ENCODE peak calls at places on chromosomes 4 and X, in nine cellular contexts. W is SIG-M5, T is Caki2, B is lower lobe of right lung, P is NCI-H69, O is ovary, Q is heart right ventricle, H is A549, K is sciatic nerve. Y is an unnamed sample.

GRCh38 chr4:112765317-112765989 is 128.5 kb downstream of the LARP7 start:
- DNase-seq in Q (no peak), W (no peak), B (no peak), P (peak; percentile 56), H (no peak), O (no peak), T (peak; percentile 27), K (no peak), Y (no peak)

GRCh38 chrX:115324194-115324593 is 34.7 kb downstream of the LUZP4 start:
- DNase-seq in H (no peak), P (peak; percentile 8), Q (peak; percentile 40), B (peak; percentile 56), T (no peak), W (no peak), O (no peak), K (no peak), Y (peak; percentile 55)

GRCh38 chr4:138659041-138659565 is 356.5 kb upstream of the NOCT start:
- DNase-seq in W (no peak), Q (no peak), K (no peak), T (no peak), H (no peak), O (no peak), B (no peak), P (no peak), Y (no peak)

GRCh38 chrX:150897371-150898319 is 823 bp downstream of the CD99L2 start:
- DNase-seq in P (peak; percentile 69), K (no peak), T (peak; percentile 2), B (peak; percentile 54), H (peak; percentile 24), O (no peak), W (no peak), Q (no peak), Y (peak; percentile 72)

GRCh38 chr4:37770016-37770415 is 56.5 kb upstream of the PGM2 start:
- DNase-seq in W (no peak), O (no peak), T (no peak), K (no peak), Q (no peak), B (no peak), H (no peak), P (no peak), Y (no peak)

GRCh38 chr4:185738851-185739250 is 73.1 kb downstream of the SORBS2 start:
- DNase-seq in W (no peak), Q (no peak), H (no peak), T (no peak), P (peak; percentile 40), K (no peak), B (no peak), O (no peak), Y (no peak)

GRCh38 chr4:107006218-107006617 is 29.9 kb downstream of the DKK2 start:
- DNase-seq in W (no peak), B (no peak), K (no peak), H (no peak), T (no peak), Q (no peak), P (no peak), O (no peak), Y (no peak)

GRCh38 chrX:110346681-110347080 is 12.0 kb upstream of the RTL9 start:
- DNase-seq in B (no peak), K (peak; percentile 55), T (no peak), O (peak; percentile 13), P (no peak), W (no peak), Q (no peak), H (no peak), Y (no peak)

GRCh38 chrX:106378616-106379015 is 210.5 kb downstream of the PWWP3B start:
- DNase-seq in Q (no peak), H (no peak), P (no peak), O (no peak), T (no peak), B (no peak), K (no peak), W (no peak), Y (no peak)

GRCh38 chr4:78601013-78601412 is 49.4 kb downstream of the ANXA3 start:
- DNase-seq in H (no peak), K (no peak), Q (no peak), W (no peak), T (no peak), B (no peak), P (peak; percentile 96), O (no peak), Y (peak; percentile 42)

GRCh38 chr4:73815145-73815544 is 21.3 kb upstream of the CXCL6 start:
- DNase-seq in O (no peak), P (no peak), W (no peak), H (no peak), Q (no peak), T (no peak), K (no peak), B (no peak), Y (no peak)

GRCh38 chr4:121778991-121779628 is 14.1 kb upstream of the SMIM43 start:
- DNase-seq in Q (no peak), T (no peak), H (no peak), P (no peak), W (no peak), B (no peak), O (no peak), K (no peak), Y (no peak)

GRCh38 chrX:120316587-120317283 is 5.5 kb upstream of the TMEM255A start:
- DNase-seq in P (no peak), H (no peak), K (no peak), T (no peak), W (no peak), Q (no peak), O (no peak), B (no peak), Y (no peak)

GRCh38 chr4:128757712-128758111 is 51.8 kb upstream of the JADE1 start:
- DNase-seq in P (peak; percentile 62), T (no peak), B (no peak), H (no peak), O (no peak), W (no peak), K (no peak), Q (peak; percentile 29), Y (no peak)